ENCODE peak calls at places on chromosomes 13 and 19, in seven cellular contexts. One of them, this sample, is unnamed.

GRCh38 chr13:22662771-22663170 is 518.0 kb upstream of the SGCG start:
- DNase-seq in CD8-positive, alpha-beta T cell: no peak
- DNase-seq in epithelial cell of esophagus: no peak
- DNase-seq in HFF-Myc: no peak
- DNase-seq in sigmoid colon: no peak
- DNase-seq in foreskin fibroblast: no peak
- DNase-seq in OCI-LY7: no peak
- DNase-seq in this sample: no peak

GRCh38 chr13:113905942-113906341 is 42.1 kb upstream of the GAS6 start:
- DNase-seq in epithelial cell of esophagus: no peak
- DNase-seq in sigmoid colon: no peak
- DNase-seq in OCI-LY7: no peak
- DNase-seq in foreskin fibroblast: no peak
- DNase-seq in CD8-positive, alpha-beta T cell: no peak
- DNase-seq in HFF-Myc: no peak
- DNase-seq in this sample: no peak

GRCh38 chr13:29255567-29255966 is 339.9 kb downstream of the SLC7A1 start:
- DNase-seq in CD8-positive, alpha-beta T cell: no peak
- DNase-seq in foreskin fibroblast: no peak
- DNase-seq in OCI-LY7: no peak
- DNase-seq in epithelial cell of esophagus: no peak
- DNase-seq in sigmoid colon: no peak
- DNase-seq in HFF-Myc: no peak
- DNase-seq in this sample: no peak

GRCh38 chr13:30696278-30697176 is 38.8 kb upstream of the ALOX5AP start:
- DNase-seq in sigmoid colon: no peak
- DNase-seq in HFF-Myc: no peak
- DNase-seq in OCI-LY7: peak; percentile 17
- DNase-seq in CD8-positive, alpha-beta T cell: no peak
- DNase-seq in epithelial cell of esophagus: no peak
- DNase-seq in foreskin fibroblast: no peak
- DNase-seq in this sample: no peak

GRCh38 chr19:54523403-54523802 is 20.8 kb downstream of the LAIR2 start:
- DNase-seq in OCI-LY7: no peak
- DNase-seq in epithelial cell of esophagus: peak; percentile 3
- DNase-seq in sigmoid colon: no peak
- DNase-seq in HFF-Myc: no peak
- DNase-seq in CD8-positive, alpha-beta T cell: no peak
- DNase-seq in foreskin fibroblast: peak; percentile 28
- DNase-seq in this sample: no peak

GRCh38 chr19:5971714-5972354 is 6.1 kb downstream of the RANBP3 start:
- DNase-seq in OCI-LY7: no peak
- DNase-seq in foreskin fibroblast: no peak
- DNase-seq in HFF-Myc: no peak
- DNase-seq in sigmoid colon: no peak
- DNase-seq in epithelial cell of esophagus: no peak
- DNase-seq in CD8-positive, alpha-beta T cell: no peak
- DNase-seq in this sample: no peak

GRCh38 chr19:50258918-50259372 is 55.5 kb downstream of the MYH14 start:
- DNase-seq in sigmoid colon: no peak
- DNase-seq in HFF-Myc: no peak
- DNase-seq in OCI-LY7: peak; percentile 6
- DNase-seq in CD8-positive, alpha-beta T cell: no peak
- DNase-seq in epithelial cell of esophagus: no peak
- DNase-seq in foreskin fibroblast: no peak
- DNase-seq in this sample: no peak

GRCh38 chr13:60788156-60788829 is 391.3 kb downstream of the TDRD3 start:
- DNase-seq in sigmoid colon: no peak
- DNase-seq in foreskin fibroblast: no peak
- DNase-seq in CD8-positive, alpha-beta T cell: no peak
- DNase-seq in HFF-Myc: no peak
- DNase-seq in OCI-LY7: no peak
- DNase-seq in epithelial cell of esophagus: peak; percentile 97
- DNase-seq in this sample: no peak

GRCh38 chr13:74036373-74036772 is 97.8 kb downstream of the KLF12 start:
- DNase-seq in HFF-Myc: no peak
- DNase-seq in sigmoid colon: no peak
- DNase-seq in OCI-LY7: no peak
- DNase-seq in foreskin fibroblast: no peak
- DNase-seq in CD8-positive, alpha-beta T cell: no peak
- DNase-seq in epithelial cell of esophagus: peak; percentile 96
- DNase-seq in this sample: no peak

GRCh38 chr13:113142876-113143275 is 15.6 kb upstream of the PROZ start:
- DNase-seq in OCI-LY7: no peak
- DNase-seq in epithelial cell of esophagus: no peak
- DNase-seq in sigmoid colon: no peak
- DNase-seq in CD8-positive, alpha-beta T cell: no peak
- DNase-seq in HFF-Myc: no peak
- DNase-seq in foreskin fibroblast: no peak
- DNase-seq in this sample: no peak

GRCh38 chr13:102317593-102317992 is 84.3 kb downstream of the FGF14 start:
- DNase-seq in OCI-LY7: no peak
- DNase-seq in sigmoid colon: peak; percentile 94
- DNase-seq in epithelial cell of esophagus: no peak
- DNase-seq in CD8-positive, alpha-beta T cell: no peak
- DNase-seq in foreskin fibroblast: peak; percentile 73
- DNase-seq in HFF-Myc: no peak
- DNase-seq in this sample: no peak

GRCh38 chr19:1455002-1455335 is 5.0 kb downstream of the APC2 start:
- DNase-seq in HFF-Myc: no peak
- DNase-seq in foreskin fibroblast: no peak
- DNase-seq in epithelial cell of esophagus: peak; percentile 87
- DNase-seq in CD8-positive, alpha-beta T cell: no peak
- DNase-seq in OCI-LY7: no peak
- DNase-seq in sigmoid colon: no peak
- DNase-seq in this sample: no peak

GRCh38 chr19:48969276-48970138 is 4.4 kb downstream of the FTL start:
- DNase-seq in foreskin fibroblast: no peak
- DNase-seq in OCI-LY7: peak; percentile 79
- DNase-seq in HFF-Myc: no peak
- DNase-seq in epithelial cell of esophagus: peak; percentile 34
- DNase-seq in CD8-positive, alpha-beta T cell: no peak
- DNase-seq in sigmoid colon: peak; percentile 61
- DNase-seq in this sample: no peak

GRCh38 chr19:29705706-29706105 is 9.4 kb downstream of the C19orf12 start:
- DNase-seq in sigmoid colon: no peak
- DNase-seq in CD8-positive, alpha-beta T cell: no peak
- DNase-seq in OCI-LY7: no peak
- DNase-seq in epithelial cell of esophagus: no peak
- DNase-seq in foreskin fibroblast: no peak
- DNase-seq in HFF-Myc: no peak
- DNase-seq in this sample: no peak
- H3K4me3 ChIP-seq in sigmoid colon: no peak overlapping the region
- H3K4me3 ChIP-seq in CD8-positive, alpha-beta T cell: no peak overlapping the region
- H3K4me3 ChIP-seq in OCI-LY7: no peak overlapping the region
- H3K4me3 ChIP-seq in epithelial cell of esophagus: no peak overlapping the region
- H3K4me3 ChIP-seq in foreskin fibroblast: no peak overlapping the region
- H3K4me3 ChIP-seq in HFF-Myc: no peak overlapping the region
- H3K4me3 ChIP-seq in this sample: no peak overlapping the region

DNA sequence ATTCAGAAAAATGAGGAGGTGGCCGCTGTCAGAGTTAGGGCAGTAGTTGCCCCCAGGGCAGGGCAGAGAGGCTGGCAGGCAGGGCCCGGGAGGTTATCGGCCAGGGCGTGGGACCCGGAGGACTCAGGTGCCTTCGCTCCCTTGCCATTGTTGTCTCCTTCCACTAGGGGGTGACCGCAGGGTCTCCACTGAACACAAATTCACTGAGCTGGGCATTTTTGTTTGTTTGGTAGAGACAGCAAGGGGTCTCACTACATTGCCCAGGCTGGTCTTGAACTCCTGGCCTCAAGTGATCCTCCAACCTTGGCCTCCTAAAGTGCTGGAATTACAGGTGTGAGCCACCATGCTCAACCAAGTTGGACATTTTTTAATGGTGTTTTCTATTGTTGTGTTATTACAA is 25.1 kb downstream of the CARS2 start:
- DNase-seq in foreskin fibroblast: no peak
- DNase-seq in sigmoid colon: no peak
- DNase-seq in epithelial cell of esophagus: peak; percentile 18
- DNase-seq in HFF-Myc: no peak
- DNase-seq in CD8-positive, alpha-beta T cell: no peak
- DNase-seq in OCI-LY7: peak; percentile 35
- DNase-seq in this sample: no peak
- TF ChIP-seq CTCF in foreskin fibroblast: peak; percentile 39
- TF ChIP-seq CTCF in sigmoid colon: peak; percentile 22
- TF ChIP-seq CTCF in epithelial cell of esophagus: peak; percentile 38
- TF ChIP-seq CTCF in HFF-Myc: peak; percentile 42
- TF ChIP-seq CTCF in CD8-positive, alpha-beta T cell: no peak
- TF ChIP-seq CTCF in OCI-LY7: peak; percentile 47
- TF ChIP-seq CTCF in this sample: peak; percentile 51

GRCh38 chr13:20702530-20702929 is 969 bp upstream of the IL17D start:
- DNase-seq in epithelial cell of esophagus: no peak
- DNase-seq in HFF-Myc: no peak
- DNase-seq in foreskin fibroblast: no peak
- DNase-seq in OCI-LY7: peak; percentile 7
- DNase-seq in CD8-positive, alpha-beta T cell: no peak
- DNase-seq in sigmoid colon: no peak
- DNase-seq in this sample: no peak

GRCh38 chr13:20706661-20707060 is 3.2 kb downstream of the IL17D start:
- DNase-seq in epithelial cell of esophagus: no peak
- DNase-seq in foreskin fibroblast: no peak
- DNase-seq in CD8-positive, alpha-beta T cell: no peak
- DNase-seq in OCI-LY7: no peak
- DNase-seq in sigmoid colon: no peak
- DNase-seq in HFF-Myc: no peak
- DNase-seq in this sample: no peak

GRCh38 chr13:20702945-20703784 is at the start of gene IL17D:
- DNase-seq in epithelial cell of esophagus: no peak
- DNase-seq in HFF-Myc: no peak
- DNase-seq in CD8-positive, alpha-beta T cell: no peak
- DNase-seq in OCI-LY7: peak; percentile 57
- DNase-seq in foreskin fibroblast: no peak
- DNase-seq in sigmoid colon: no peak
- DNase-seq in this sample: no peak

GRCh38 chr13:20703785-20704458 is 423 bp downstream of the IL17D start:
- DNase-seq in foreskin fibroblast: peak; percentile 75
- DNase-seq in epithelial cell of esophagus: peak; percentile 84
- DNase-seq in OCI-LY7: peak; percentile 90
- DNase-seq in sigmoid colon: peak; percentile 88
- DNase-seq in CD8-positive, alpha-beta T cell: peak; percentile 63
- DNase-seq in HFF-Myc: no peak
- DNase-seq in this sample: no peak

GRCh38 chr13:20704459-20705069 is 1.1 kb downstream of the IL17D start:
- DNase-seq in OCI-LY7: no peak
- DNase-seq in epithelial cell of esophagus: no peak
- DNase-seq in sigmoid colon: no peak
- DNase-seq in HFF-Myc: no peak
- DNase-seq in CD8-positive, alpha-beta T cell: no peak
- DNase-seq in foreskin fibroblast: no peak
- DNase-seq in this sample: no peak
- H3K4me3 ChIP-seq in OCI-LY7: peak overlapping the region; percentile 6
- H3K4me3 ChIP-seq in epithelial cell of esophagus: peak overlapping the region; percentile 10
- H3K4me3 ChIP-seq in sigmoid colon: peak overlapping the region; percentile 80
- H3K4me3 ChIP-seq in HFF-Myc: no peak overlapping the region
- H3K4me3 ChIP-seq in CD8-positive, alpha-beta T cell: no peak overlapping the region
- H3K4me3 ChIP-seq in foreskin fibroblast: no peak overlapping the region
- H3K4me3 ChIP-seq in this sample: peak overlapping the region; percentile 66

DNA sequence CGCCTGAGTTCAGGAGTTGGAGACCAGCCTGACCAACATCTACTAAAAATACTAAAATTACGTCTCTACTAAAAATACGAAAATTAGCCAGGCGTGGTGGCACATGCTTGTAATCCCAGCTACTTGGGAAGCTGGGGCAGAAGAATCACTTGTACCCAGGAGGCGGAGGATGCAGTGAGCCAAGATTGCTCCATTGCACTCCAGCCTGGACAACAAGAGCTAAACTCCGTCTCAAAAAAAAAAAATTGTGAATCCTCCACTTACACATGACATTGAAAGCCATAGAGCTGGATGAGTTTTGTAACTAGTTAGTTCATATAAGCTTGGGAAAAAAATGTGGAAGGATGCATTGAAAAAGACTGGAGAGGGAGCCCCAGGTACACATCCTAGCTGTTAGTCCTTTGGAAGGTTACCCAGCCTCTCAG is 452 bp upstream of the PSMD8 start:
- DNase-seq in sigmoid colon: no peak
- DNase-seq in HFF-Myc: no peak
- DNase-seq in OCI-LY7: no peak
- DNase-seq in epithelial cell of esophagus: no peak
- DNase-seq in CD8-positive, alpha-beta T cell: no peak
- DNase-seq in foreskin fibroblast: no peak
- DNase-seq in this sample: no peak
- TF ChIP-seq CTCF in sigmoid colon: no peak
- TF ChIP-seq CTCF in HFF-Myc: no peak
- TF ChIP-seq CTCF in OCI-LY7: no peak
- TF ChIP-seq CTCF in epithelial cell of esophagus: peak; percentile 6
- TF ChIP-seq CTCF in CD8-positive, alpha-beta T cell: no peak
- TF ChIP-seq CTCF in foreskin fibroblast: no peak
- TF ChIP-seq CTCF in this sample: no peak

GRCh38 chr19:45883586-45883880 is 2.4 kb downstream of the IRF2BP1 start:
- DNase-seq in CD8-positive, alpha-beta T cell: no peak
- DNase-seq in foreskin fibroblast: no peak
- DNase-seq in sigmoid colon: no peak
- DNase-seq in HFF-Myc: no peak
- DNase-seq in OCI-LY7: no peak
- DNase-seq in epithelial cell of esophagus: no peak
- DNase-seq in this sample: no peak

GRCh38 chr19:45886427-45887310 is 728 bp upstream of the IRF2BP1 start:
- DNase-seq in sigmoid colon: peak; percentile 97
- DNase-seq in HFF-Myc: peak; percentile 77
- DNase-seq in OCI-LY7: peak; percentile 94
- DNase-seq in CD8-positive, alpha-beta T cell: peak; percentile 81
- DNase-seq in epithelial cell of esophagus: peak; percentile 97
- DNase-seq in foreskin fibroblast: peak; percentile 90
- DNase-seq in this sample: peak; percentile 65

GRCh38 chr19:45883881-45884681 is 1.9 kb downstream of the IRF2BP1 start:
- DNase-seq in sigmoid colon: no peak
- DNase-seq in CD8-positive, alpha-beta T cell: no peak
- DNase-seq in epithelial cell of esophagus: no peak
- DNase-seq in HFF-Myc: no peak
- DNase-seq in foreskin fibroblast: no peak
- DNase-seq in OCI-LY7: no peak
- DNase-seq in this sample: no peak

GRCh38 chr19:45885556-45886426 is at the start of gene IRF2BP1:
- DNase-seq in sigmoid colon: peak; percentile 96
- DNase-seq in epithelial cell of esophagus: peak; percentile 96
- DNase-seq in foreskin fibroblast: peak; percentile 87
- DNase-seq in CD8-positive, alpha-beta T cell: peak; percentile 81
- DNase-seq in HFF-Myc: peak; percentile 55
- DNase-seq in OCI-LY7: peak; percentile 95
- DNase-seq in this sample: peak; percentile 41

GRCh38 chr19:45884682-45885555 is 1.0 kb downstream of the IRF2BP1 start:
- DNase-seq in sigmoid colon: no peak
- DNase-seq in OCI-LY7: no peak
- DNase-seq in CD8-positive, alpha-beta T cell: no peak
- DNase-seq in HFF-Myc: no peak
- DNase-seq in epithelial cell of esophagus: peak; percentile 33
- DNase-seq in foreskin fibroblast: no peak
- DNase-seq in this sample: no peak
- H3K4me3 ChIP-seq in sigmoid colon: peak overlapping the region; percentile 84
- H3K4me3 ChIP-seq in OCI-LY7: peak overlapping the region; percentile 98
- H3K4me3 ChIP-seq in CD8-positive, alpha-beta T cell: peak overlapping the region; percentile 87
- H3K4me3 ChIP-seq in HFF-Myc: peak overlapping the region; percentile 56
- H3K4me3 ChIP-seq in epithelial cell of esophagus: peak overlapping the region; percentile 68
- H3K4me3 ChIP-seq in foreskin fibroblast: peak overlapping the region; percentile 79
- H3K4me3 ChIP-seq in this sample: peak overlapping the region; percentile 78

This sample was measured in AG04449.